ENCODE peak calls at places on chromosomes 6 and 20, in five cellular contexts. Z is omental fat pad, L is fibroblast of mammary gland, Q is A549, J is mesothelial cell of epicardium. G is an unnamed sample.

GRCh38 chr20:48286571-48287551 is 501.6 kb upstream of the SULF2 start:
- DNase-seq in Z (no peak), L (no peak), Q (no peak), J (no peak), G (no peak)

GRCh38 chr6:150068173-150068785 is 642 bp downstream of the ULBP3 start:
- DNase-seq in Z (no peak), L (no peak), Q (no peak), J (no peak), G (no peak)

GRCh38 chr20:50123418-50123817 is 10.5 kb upstream of the UBE2V1 start:
- DNase-seq in Z (no peak), L (no peak), Q (no peak), J (no peak), G (no peak)

GRCh38 chr20:52410746-52411317 is 219.3 kb upstream of the ZFP64 start:
- DNase-seq in Z (no peak), L (peak), Q (no peak), J (no peak), G (no peak)

GRCh38 chr20:53255102-53255710 is 283.0 kb downstream of the TSHZ2 start:
- DNase-seq in Z (no peak), L (no peak), Q (no peak), J (no peak), G (no peak)

GRCh38 chr6:11381801-11382513 is 149.5 kb upstream of the NEDD9 start:
- DNase-seq in Z (no peak), L (no peak), Q (no peak), J (no peak), G (no peak)

GRCh38 chr20:3971145-3971544 is 44.2 kb downstream of the RNF24 start:
- DNase-seq in Z (no peak), L (no peak), Q (no peak), J (no peak), G (no peak)

GRCh38 chr6:167733740-167734661 is 92.7 kb upstream of the AFDN start:
- DNase-seq in Z (no peak), L (peak), Q (no peak), J (no peak), G (no peak)

GRCh38 chr6:14665827-14666724 is 548.5 kb downstream of the CD83 start:
- DNase-seq in Z (peak), L (peak), Q (no peak), J (no peak), G (no peak)

GRCh38 chr20:36663026-36663425 is 17.0 kb upstream of the SLA2 start:
- DNase-seq in Z (no peak), L (no peak), Q (no peak), J (no peak), G (no peak)

GRCh38 chr6:56618050-56618449 is 24.6 kb downstream of the DST start:
- DNase-seq in Z (no peak), L (no peak), Q (no peak), J (no peak), G (no peak)

GRCh38 chr6:40804905-40805304 is 217.7 kb upstream of the LRFN2 start:
- DNase-seq in Z (no peak), L (no peak), Q (no peak), J (no peak), G (no peak)

GRCh38 chr20:58998656-58999055 is 8.4 kb downstream of the CTSZ start:
- DNase-seq in Z (no peak), L (no peak), Q (no peak), J (no peak), G (no peak)

GRCh38 chr6:42443312-42444075 is 8.2 kb downstream of the TRERF1 start:
- DNase-seq in Z (no peak), L (no peak), Q (no peak), J (no peak), G (no peak)

GRCh38 chr20:22490287-22491187 is 93.8 kb downstream of the FOXA2 start:
- DNase-seq in Z (no peak), L (peak), Q (peak), J (no peak), G (no peak)

GRCh38 chr20:49983123-49983847 is 505 bp downstream of the SNAI1 start:
- DNase-seq in Z (no peak), L (no peak), Q (no peak), J (no peak), G (no peak)

GRCh38 chr6:165497472-165497871 is 165.6 kb downstream of the PDE10A start:
- DNase-seq in Z (no peak), L (no peak), Q (no peak), J (no peak), G (no peak)

GRCh38 chr20:37627060-37627766 is 66.6 kb upstream of the CTNNBL1 start:
- DNase-seq in Z (no peak), L (peak), Q (no peak), J (peak), G (peak)

GRCh38 chr6:141988954-141989705 is 143.6 kb upstream of the GJE1 start:
- DNase-seq in Z (no peak), L (peak), Q (peak), J (no peak), G (peak)

GRCh38 chr6:37180075-37180474 is 10.1 kb downstream of the PIM1 start:
- DNase-seq in Z (no peak), L (no peak), Q (no peak), J (no peak), G (no peak)

GRCh38 chr20:32589256-32589655 is 4.1 kb upstream of the NOL4L start:
- DNase-seq in Z (no peak), L (no peak), Q (no peak), J (no peak), G (no peak)

GRCh38 chr6:105137388-105137787 is 42.4 kb downstream of the POPDC3 start:
- DNase-seq in Z (no peak), L (no peak), Q (no peak), J (no peak), G (no peak)

GRCh38 chr6:28537065-28537464 is 11.4 kb downstream of the GPX5 start:
- DNase-seq in Z (no peak), L (peak), Q (no peak), J (no peak), G (peak)

GRCh38 chr20:54168961-54169862 is 4.6 kb downstream of the CYP24A1 start:
- DNase-seq in Z (no peak), L (no peak), Q (no peak), J (no peak), G (no peak)

GRCh38 chr6:155352812-155353211 is 38.5 kb upstream of the TFB1M start:
- DNase-seq in Z (no peak), L (peak), Q (no peak), J (no peak), G (no peak)

GRCh38 chr6:78020586-78020985 is 367.7 kb downstream of the MEI4 start:
- DNase-seq in Z (no peak), L (no peak), Q (no peak), J (no peak), G (no peak)

GRCh38 chr6:137370871-137371633 is 123.1 kb downstream of the OLIG3 start:
- DNase-seq in Z (no peak), L (peak), Q (no peak), J (no peak), G (no peak)

GRCh38 chr20:57663241-57663640 is 43.0 kb upstream of the ZBP1 start:
- DNase-seq in Z (no peak), L (no peak), Q (no peak), J (no peak), G (no peak)

GRCh38 chr6:126064257-126064993 is 78.1 kb downstream of the TRMT11 start:
- DNase-seq in Z (no peak), L (no peak), Q (no peak), J (no peak), G (no peak)

GRCh38 chr6:13554929-13555333 is 19.5 kb upstream of the SIRT5 start:
- DNase-seq in Z (no peak), L (no peak), Q (no peak), J (no peak), G (peak)

GRCh38 chr6:22239261-22239660 is 57.6 kb downstream of the PRL start:
- DNase-seq in Z (no peak), L (peak), Q (no peak), J (no peak), G (no peak)

GRCh38 chr6:156451726-156452125 is 325.5 kb upstream of the ARID1B start:
- DNase-seq in Z (no peak), L (no peak), Q (no peak), J (no peak), G (no peak)

GRCh38 chr20:49483018-49483705 is 694 bp upstream of the KCNB1 start:
- DNase-seq in Z (no peak), L (no peak), Q (no peak), J (no peak), G (no peak)

GRCh38 chr20:56469077-56469449 is 636 bp downstream of the RTF2 start:
- DNase-seq in Z (no peak), L (no peak), Q (no peak), J (no peak), G (no peak)

GRCh38 chr6:9948600-9949138 is 466.2 kb downstream of the TFAP2A start:
- DNase-seq in Z (no peak), L (no peak), Q (no peak), J (no peak), G (no peak)

GRCh38 chr20:62970307-62971210 is 18.1 kb downstream of the SLC17A9 start:
- DNase-seq in Z (no peak), L (no peak), Q (no peak), J (no peak), G (no peak)

GRCh38 chr6:42851599-42851998 is 27.8 kb upstream of the RPL7L1 start:
- DNase-seq in Z (no peak), L (no peak), Q (no peak), J (no peak), G (no peak)

GRCh38 chr6:155498370-155498769 is 42.7 kb upstream of the NOX3 start:
- DNase-seq in Z (no peak), L (peak), Q (no peak), J (no peak), G (no peak)

DNA sequence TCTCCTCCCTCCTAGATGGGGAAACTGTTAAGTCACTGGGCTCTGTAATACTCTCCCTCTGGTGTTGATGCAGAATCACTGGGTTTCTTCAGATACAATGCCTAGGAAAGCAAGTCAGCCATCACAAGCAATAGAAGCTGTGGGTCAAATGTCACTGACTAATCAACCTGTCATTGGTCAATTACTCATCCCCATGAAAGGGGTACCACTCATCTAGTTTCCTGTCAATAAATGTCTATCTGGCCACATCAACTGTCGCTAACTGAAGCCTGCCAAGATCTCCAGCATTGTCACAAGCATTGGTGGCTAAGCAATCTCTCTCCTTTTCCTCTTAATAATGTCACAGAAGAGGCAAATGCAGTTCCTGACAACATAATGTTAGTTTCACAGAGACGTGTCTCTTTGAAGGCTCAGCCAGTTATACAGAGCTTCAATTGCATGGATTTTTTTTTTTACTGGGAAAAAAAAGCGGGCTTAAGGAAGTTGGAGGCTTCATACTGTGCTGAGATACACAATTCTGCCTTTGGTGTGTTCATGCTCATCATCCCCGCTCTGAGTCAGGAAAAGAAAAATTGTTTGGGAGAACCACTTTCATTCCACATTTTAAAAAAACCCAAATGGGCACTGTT is 355.9 kb downstream of the BTBD9 start:
- DNase-seq in Z (no peak), L (peak), Q (no peak), J (no peak), G (no peak)
- TF ChIP-seq CTCF in Z (no peak), L (no peak), Q (no peak), J (no peak), G (no peak)

GRCh38 chr6:69162811-69163210 is 527.7 kb downstream of the ADGRB3 start:
- DNase-seq in Z (no peak), L (peak), Q (no peak), J (no peak), G (no peak)

GRCh38 chr6:69164564-69165252 is 529.6 kb downstream of the ADGRB3 start:
- DNase-seq in Z (no peak), L (no peak), Q (no peak), J (no peak), G (no peak)
- TF ChIP-seq CTCF in Z (no peak), L (no peak), Q (no peak), J (peak), G (peak)

GRCh38 chr6:16404456-16404855 is 166.1 kb downstream of the GMPR start:
- DNase-seq in Z (no peak), L (no peak), Q (no peak), J (no peak), G (no peak)

GRCh38 chr6:16405349-16405865 is 167.0 kb downstream of the GMPR start:
- DNase-seq in Z (no peak), L (no peak), Q (no peak), J (no peak), G (no peak)

GRCh38 chr6:16401868-16402267 is 163.5 kb downstream of the GMPR start:
- DNase-seq in Z (no peak), L (peak), Q (no peak), J (no peak), G (no peak)

GRCh38 chr6:16402501-16402900 is 164.1 kb downstream of the GMPR start:
- DNase-seq in Z (no peak), L (peak), Q (no peak), J (no peak), G (no peak)

DNA sequence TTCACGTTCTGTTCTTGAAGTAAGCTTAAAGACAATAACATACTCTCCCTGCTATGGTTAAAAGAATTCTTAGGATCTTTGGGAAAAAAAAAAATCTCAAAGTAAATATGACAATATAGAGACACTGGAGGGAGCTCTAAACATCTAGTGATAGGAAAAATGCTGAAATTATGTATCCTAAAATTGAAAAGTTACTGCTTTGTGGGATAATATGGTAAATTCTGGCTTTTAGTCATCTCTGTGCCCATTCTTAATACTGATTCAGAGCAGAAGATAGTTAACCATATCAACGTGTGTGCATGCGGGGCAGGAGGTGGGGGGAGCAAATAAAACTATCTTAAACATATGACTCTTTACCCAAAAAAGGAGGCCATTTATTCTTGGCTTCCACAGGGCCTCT is 165.4 kb downstream of the GMPR start:
- DNase-seq in Z (no peak), L (no peak), Q (no peak), J (no peak), G (no peak)
- TF ChIP-seq CTCF in Z (no peak), L (peak), Q (peak), J (no peak), G (no peak)

DNA sequence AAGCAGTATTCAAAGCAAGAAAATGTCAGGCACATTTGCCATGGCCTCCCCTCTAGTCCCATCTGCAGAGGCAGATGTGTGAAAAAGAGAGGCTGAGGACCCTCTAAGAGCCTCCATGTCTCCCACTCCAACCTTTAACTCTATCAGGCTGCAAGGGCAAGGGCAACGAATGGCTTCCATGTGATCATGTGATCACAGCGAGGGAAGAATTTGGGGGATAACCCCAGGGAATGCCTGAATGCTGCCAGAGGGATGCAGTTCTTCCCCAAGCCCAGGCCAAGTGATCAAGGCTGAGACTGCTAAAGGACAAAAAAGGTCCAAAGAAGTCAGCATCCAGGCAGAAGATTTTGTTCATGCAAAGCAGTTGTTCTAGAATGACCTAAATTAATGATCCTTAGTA is 4.9 kb downstream of the CHD6 start:
- DNase-seq in Z (no peak), L (no peak), Q (no peak), J (no peak), G (no peak)
- TF ChIP-seq CTCF in Z (no peak), L (no peak), Q (no peak), J (no peak), G (no peak)

DNA sequence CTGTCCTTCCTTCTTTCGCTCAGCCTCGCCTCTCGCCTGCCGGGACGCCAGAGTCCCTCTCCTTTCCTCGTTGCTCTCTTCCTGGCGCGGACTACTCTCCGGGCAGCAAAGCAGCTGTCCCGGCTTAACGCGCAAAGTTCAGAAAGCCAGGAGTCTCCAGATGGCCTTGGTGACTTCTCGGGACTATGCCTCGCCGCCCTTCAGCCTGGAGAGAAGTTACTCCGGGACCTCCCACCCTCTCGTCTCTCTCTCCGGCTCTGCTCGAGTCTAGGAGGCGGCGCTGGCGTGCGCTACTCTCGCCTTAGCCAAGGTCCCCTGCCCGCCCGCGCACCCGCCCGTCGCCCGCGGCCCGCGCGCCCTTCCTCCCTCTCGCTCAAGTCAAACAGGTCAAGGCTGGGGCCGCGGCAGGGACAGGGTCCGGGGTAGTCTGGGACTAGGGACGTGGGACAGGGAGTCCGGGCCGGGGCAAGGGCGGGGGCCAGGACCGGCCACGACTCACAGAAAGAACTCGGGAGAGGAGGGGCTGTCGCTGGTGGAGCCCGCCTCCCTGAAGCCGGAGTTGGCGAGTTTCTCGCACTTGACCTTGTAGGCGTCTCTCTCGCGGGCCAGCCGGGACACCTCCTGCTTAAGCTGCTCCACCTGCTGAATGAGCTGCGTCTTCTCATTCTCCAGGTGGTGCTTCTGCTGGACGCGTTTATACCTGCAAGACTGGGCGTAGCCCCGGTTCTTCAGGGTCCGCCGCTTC is 1.5 kb downstream of the MAFB start:
- DNase-seq in Z (no peak), L (peak), Q (no peak), J (no peak), G (peak)
- TF ChIP-seq CTCF in Z (no peak), L (no peak), Q (no peak), J (no peak), G (no peak)